ENCODE peak calls at places on chromosomes 12 and 14, in eight cellular contexts. K is T-helper 1 cell, N is NCI-H187, D is HEK293T, X is HT-29, M is myocyte, P is aorta, G is T-helper 17 cell. Z is an unnamed sample.

GRCh38 chr12:108328420-108328819 is 10.7 kb downstream of the CMKLR1 start:
- DNase-seq in D (no peak), P (peak), N (no peak), X (no peak), M (peak), G (no peak), K (no peak), Z (no peak)

GRCh38 chr14:68547305-68548193 is 245.3 kb downstream of the ZFP36L1 start:
- DNase-seq in D (peak), G (no peak), M (peak), N (no peak), K (no peak), P (no peak), X (peak), Z (peak)

GRCh38 chr12:52029686-52030085 is 21.6 kb upstream of the NR4A1 start:
- DNase-seq in N (peak), D (peak), M (peak), G (no peak), K (no peak), X (peak), P (no peak), Z (peak)

GRCh38 chr14:89182326-89182725 is 234.7 kb downstream of the FOXN3 start:
- DNase-seq in P (no peak), N (no peak), M (no peak), K (no peak), G (no peak), X (no peak), D (no peak), Z (no peak)

GRCh38 chr14:90658541-90658967 is 157.7 kb downstream of the TTC7B start:
- DNase-seq in M (peak), P (no peak), X (no peak), D (no peak), G (no peak), N (no peak), K (no peak), Z (peak)

GRCh38 chr12:72677187-72677586 is 405.0 kb downstream of the TRHDE start:
- DNase-seq in N (no peak), M (no peak), K (no peak), P (no peak), G (no peak), X (no peak), D (no peak), Z (no peak)

GRCh38 chr14:75515631-75515999 is 6.7 kb upstream of the BATF start:
- DNase-seq in N (no peak), G (no peak), P (no peak), X (no peak), K (no peak), M (no peak), D (no peak), Z (no peak)

GRCh38 chr14:91410781-91411536 is 6.7 kb downstream of the CCDC88C start:
- DNase-seq in M (no peak), P (no peak), X (no peak), D (no peak), G (no peak), N (no peak), K (no peak), Z (no peak)

GRCh38 chr12:106213721-106214121 is 34.1 kb downstream of the CKAP4 start:
- DNase-seq in G (no peak), N (no peak), D (no peak), P (no peak), M (no peak), K (no peak), X (no peak), Z (no peak)

GRCh38 chr12:42886160-42886559 is 296.6 kb upstream of the PRICKLE1 start:
- DNase-seq in K (no peak), P (no peak), N (no peak), D (no peak), X (no peak), M (no peak), G (no peak), Z (no peak)

GRCh38 chr14:80356413-80356812 is 145.1 kb upstream of the DIO2 start:
- DNase-seq in D (no peak), N (no peak), G (no peak), M (peak), X (peak), P (no peak), K (no peak), Z (peak)

GRCh38 chr14:95184413-95184790 is 27.1 kb upstream of the DICER1 start:
- DNase-seq in G (no peak), M (no peak), P (no peak), D (no peak), N (no peak), K (no peak), X (no peak), Z (no peak)

GRCh38 chr12:9342614-9343353 is 134.6 kb upstream of the PZP start:
- DNase-seq in X (no peak), P (no peak), M (no peak), D (no peak), K (no peak), G (no peak), N (no peak), Z (no peak)

GRCh38 chr12:8065991-8066594 is at the start of gene C3AR1:
- DNase-seq in M (no peak), N (no peak), X (no peak), K (peak), P (no peak), D (no peak), G (no peak), Z (peak)

GRCh38 chr12:11875414-11875935 is 195.3 kb upstream of the BCL2L14 start:
- DNase-seq in P (no peak), X (peak), D (no peak), M (no peak), K (no peak), N (no peak), G (no peak), Z (peak)

GRCh38 chr14:39265741-39266588 is 32.2 kb downstream of the MIA2 start:
- DNase-seq in D (no peak), N (no peak), G (no peak), M (peak), P (no peak), X (peak), K (no peak), Z (peak)

GRCh38 chr12:129641916-129642315 is 261.9 kb downstream of the TMEM132D start:
- DNase-seq in D (no peak), X (no peak), K (no peak), G (no peak), M (no peak), P (no peak), N (no peak), Z (no peak)

GRCh38 chr14:75277000-75277795 is 1.4 kb upstream of the FOS start:
- DNase-seq in G (peak), K (peak), D (peak), M (peak), X (peak), N (peak), P (peak), Z (peak)

GRCh38 chr12:115456946-115457689 is 773.1 kb upstream of the TBX3 start:
- DNase-seq in N (no peak), X (peak), M (no peak), K (no peak), G (no peak), P (no peak), D (peak), Z (no peak)

Z was measured in SW480.